ENCODE peak calls at places on chromosomes 7 and 10, in four cellular contexts. T is AG10803; U is activated CD4-positive, alpha-beta T cell treated with anti-CD3 and anti-CD28 coated beads, Interleukin-2, amount 50 U/mL, for 48 hours; L is astrocyte. H is an unnamed sample.

GRCh38 chr7:137591444-137591843 is 247.9 kb upstream of the PTN start:
- DNase-seq in T (peak), U (no peak), L (peak), H (peak)

GRCh38 chr10:30039567-30039966 is 19.8 kb downstream of the JCAD start:
- DNase-seq in T (no peak), U (no peak), L (no peak), H (no peak)

GRCh38 chr7:91135703-91136102 is 128.5 kb upstream of the FZD1 start:
- DNase-seq in T (no peak), U (no peak), L (no peak), H (no peak)

GRCh38 chr7:13198741-13199140 is 511.3 kb downstream of the ARL4A start:
- DNase-seq in T (no peak), U (no peak), L (peak), H (no peak)

GRCh38 chr10:18378766-18379165 is 238.5 kb downstream of the CACNB2 start:
- DNase-seq in T (no peak), U (no peak), L (no peak), H (no peak)

GRCh38 chr7:83677180-83677866 is 28.4 kb upstream of the SEMA3E start:
- DNase-seq in T (peak), U (no peak), L (peak), H (peak)

GRCh38 chr7:7920481-7920880 is 48.1 kb upstream of the GLCCI1 start:
- DNase-seq in T (no peak), U (no peak), L (no peak), H (no peak)

GRCh38 chr7:151897201-151897711 is 20.3 kb upstream of the PRKAG2 start:
- DNase-seq in T (no peak), U (no peak), L (no peak), H (no peak)

GRCh38 chr7:107559864-107560263 is 3.9 kb downstream of the COG5 start:
- DNase-seq in T (peak), U (no peak), L (peak), H (peak)

GRCh38 chr7:87059525-87060287 is at the start of gene ELAPOR2:
- DNase-seq in T (peak), U (peak), L (peak), H (peak)

GRCh38 chr10:113267616-113268015 is 285.2 kb upstream of the HABP2 start:
- DNase-seq in T (peak), U (no peak), L (peak), H (peak)

GRCh38 chr7:71990138-71990462 is 422.0 kb downstream of the CALN1 start:
- DNase-seq in T (no peak), U (no peak), L (no peak), H (no peak)

GRCh38 chr7:51210766-51211165 is 105.8 kb downstream of the COBL start:
- DNase-seq in T (no peak), U (no peak), L (no peak), H (peak)

GRCh38 chr10:36469585-36469984 is 655.8 kb upstream of the ANKRD30A start:
- DNase-seq in T (peak), U (no peak), L (peak), H (peak)

GRCh38 chr7:15306286-15306685 is 255.5 kb downstream of the AGMO start:
- DNase-seq in T (no peak), U (no peak), L (no peak), H (no peak)

GRCh38 chr7:114851406-114852025 is 70.4 kb upstream of the MDFIC start:
- DNase-seq in T (no peak), U (no peak), L (no peak), H (no peak)

GRCh38 chr10:10118131-10118530 is 899.5 kb upstream of the CELF2 start:
- DNase-seq in T (no peak), U (no peak), L (no peak), H (no peak)

GRCh38 chr7:112573302-112574039 is 92.7 kb downstream of the LSMEM1 start:
- DNase-seq in T (no peak), U (no peak), L (peak), H (no peak)

GRCh38 chr7:107687656-107688055 is 27.0 kb downstream of the SLC26A4 start:
- DNase-seq in T (no peak), U (no peak), L (peak), H (peak)

GRCh38 chr7:140972876-140973829 is 41.6 kb downstream of the MRPS33 start:
- DNase-seq in T (no peak), U (no peak), L (no peak), H (no peak)

GRCh38 chr10:47057471-47057870 is 146.2 kb downstream of the PTPN20 start:
- DNase-seq in T (no peak), U (no peak), L (no peak), H (no peak)

GRCh38 chr10:45443101-45444009 is 69.3 kb downstream of the ALOX5 start:
- DNase-seq in T (no peak), U (no peak), L (no peak), H (no peak)

GRCh38 chr7:2425749-2426148 is 22.3 kb downstream of the CHST12 start:
- DNase-seq in T (no peak), U (no peak), L (no peak), H (no peak)

GRCh38 chr7:22420008-22420407 is 63.1 kb upstream of the RAPGEF5 start:
- DNase-seq in T (no peak), U (no peak), L (no peak), H (no peak)

GRCh38 chr7:107678110-107678753 is 17.6 kb downstream of the SLC26A4 start:
- DNase-seq in T (no peak), U (no peak), L (no peak), H (no peak)

GRCh38 chr10:116654816-116655215 is 34.1 kb downstream of the PNLIPRP2 start:
- DNase-seq in T (no peak), U (no peak), L (no peak), H (no peak)

GRCh38 chr7:151435971-151436370 is 4.0 kb downstream of the CRYGN start:
- DNase-seq in T (no peak), U (no peak), L (no peak), H (no peak)

GRCh38 chr7:6375346-6376101 is 72.2 kb downstream of the DAGLB start:
- DNase-seq in T (peak), U (peak), L (peak), H (no peak)